ENCODE peak calls at places on chromosomes 3 and 15, in eight cellular contexts. One of them, this sample, is unnamed.
A peak's percentile ranks its signal among the peaks of the same experiment; 100 is the strongest.

GRCh38 chr3:128464188-128464587 is 2.5 kb downstream of the DNAJB8 start:
- DNase-seq in GM06990: no peak
- DNase-seq in head of caudate nucleus: no peak
- DNase-seq in activated T-helper 1 cell treated with anti-CD3 and anti-CD28 coated beads, Interleukin-2, amount 50 U/mL, for 16 hours: no peak
- DNase-seq in brain microvascular endothelial cell: no peak
- DNase-seq in MM.1S: no peak
- DNase-seq in astrocyte: no peak
- DNase-seq in hippocampal formation: no peak
- DNase-seq in this sample: no peak

GRCh38 chr3:173920386-173920785 is 522.8 kb downstream of the NLGN1 start:
- DNase-seq in GM06990: no peak
- DNase-seq in head of caudate nucleus: no peak
- DNase-seq in activated T-helper 1 cell treated with anti-CD3 and anti-CD28 coated beads, Interleukin-2, amount 50 U/mL, for 16 hours: no peak
- DNase-seq in brain microvascular endothelial cell: no peak
- DNase-seq in MM.1S: peak; percentile 99
- DNase-seq in astrocyte: peak; percentile 29
- DNase-seq in hippocampal formation: no peak
- DNase-seq in this sample: no peak

GRCh38 chr3:186775999-186776398 is 7.4 kb upstream of the EIF4A2 start:
- DNase-seq in GM06990: no peak
- DNase-seq in head of caudate nucleus: no peak
- DNase-seq in activated T-helper 1 cell treated with anti-CD3 and anti-CD28 coated beads, Interleukin-2, amount 50 U/mL, for 16 hours: no peak
- DNase-seq in brain microvascular endothelial cell: no peak
- DNase-seq in MM.1S: no peak
- DNase-seq in astrocyte: peak; percentile 42
- DNase-seq in hippocampal formation: no peak
- DNase-seq in this sample: peak; percentile 77

GRCh38 chr3:186476044-186476468 is 68.1 kb downstream of the CRYGS start:
- DNase-seq in GM06990: peak; percentile 18
- DNase-seq in head of caudate nucleus: peak; percentile 86
- DNase-seq in activated T-helper 1 cell treated with anti-CD3 and anti-CD28 coated beads, Interleukin-2, amount 50 U/mL, for 16 hours: no peak
- DNase-seq in brain microvascular endothelial cell: no peak
- DNase-seq in MM.1S: no peak
- DNase-seq in astrocyte: no peak
- DNase-seq in hippocampal formation: peak; percentile 74
- DNase-seq in this sample: no peak

GRCh38 chr3:123837858-123838257 is 46.3 kb downstream of the MYLK start:
- DNase-seq in GM06990: no peak
- DNase-seq in head of caudate nucleus: no peak
- DNase-seq in activated T-helper 1 cell treated with anti-CD3 and anti-CD28 coated beads, Interleukin-2, amount 50 U/mL, for 16 hours: no peak
- DNase-seq in brain microvascular endothelial cell: no peak
- DNase-seq in MM.1S: no peak
- DNase-seq in astrocyte: no peak
- DNase-seq in hippocampal formation: no peak
- DNase-seq in this sample: no peak

GRCh38 chr3:129184396-129184656 is 630 bp upstream of the CNBP start:
- DNase-seq in GM06990: no peak
- DNase-seq in head of caudate nucleus: peak; percentile 25
- DNase-seq in activated T-helper 1 cell treated with anti-CD3 and anti-CD28 coated beads, Interleukin-2, amount 50 U/mL, for 16 hours: no peak
- DNase-seq in brain microvascular endothelial cell: no peak
- DNase-seq in MM.1S: peak; percentile 24
- DNase-seq in astrocyte: no peak
- DNase-seq in hippocampal formation: no peak
- DNase-seq in this sample: peak; percentile 33

GRCh38 chr3:124514681-124515080 is 215.6 kb upstream of the UMPS start:
- DNase-seq in GM06990: no peak
- DNase-seq in head of caudate nucleus: peak; percentile 31
- DNase-seq in activated T-helper 1 cell treated with anti-CD3 and anti-CD28 coated beads, Interleukin-2, amount 50 U/mL, for 16 hours: no peak
- DNase-seq in brain microvascular endothelial cell: no peak
- DNase-seq in MM.1S: no peak
- DNase-seq in astrocyte: no peak
- DNase-seq in hippocampal formation: no peak
- DNase-seq in this sample: no peak

GRCh38 chr15:70882361-70882760 is 9.9 kb downstream of the THAP10 start:
- DNase-seq in GM06990: no peak
- DNase-seq in head of caudate nucleus: no peak
- DNase-seq in activated T-helper 1 cell treated with anti-CD3 and anti-CD28 coated beads, Interleukin-2, amount 50 U/mL, for 16 hours: no peak
- DNase-seq in brain microvascular endothelial cell: no peak
- DNase-seq in MM.1S: no peak
- DNase-seq in astrocyte: peak; percentile 52
- DNase-seq in hippocampal formation: no peak
- DNase-seq in this sample: no peak

GRCh38 chr3:61807865-61808276 is 246.5 kb downstream of the PTPRG start:
- DNase-seq in GM06990: no peak
- DNase-seq in head of caudate nucleus: no peak
- DNase-seq in activated T-helper 1 cell treated with anti-CD3 and anti-CD28 coated beads, Interleukin-2, amount 50 U/mL, for 16 hours: no peak
- DNase-seq in brain microvascular endothelial cell: no peak
- DNase-seq in MM.1S: no peak
- DNase-seq in astrocyte: peak; percentile 33
- DNase-seq in hippocampal formation: no peak
- DNase-seq in this sample: peak; percentile 96

GRCh38 chr15:50943623-50944022 is 35.1 kb downstream of the AP4E1 start:
- DNase-seq in GM06990: no peak
- DNase-seq in head of caudate nucleus: no peak
- DNase-seq in activated T-helper 1 cell treated with anti-CD3 and anti-CD28 coated beads, Interleukin-2, amount 50 U/mL, for 16 hours: no peak
- DNase-seq in brain microvascular endothelial cell: no peak
- DNase-seq in MM.1S: no peak
- DNase-seq in astrocyte: no peak
- DNase-seq in hippocampal formation: no peak
- DNase-seq in this sample: no peak

GRCh38 chr3:52238761-52239701 is at the start of gene TWF2:
- DNase-seq in GM06990: peak; percentile 91
- DNase-seq in head of caudate nucleus: peak; percentile 86
- DNase-seq in activated T-helper 1 cell treated with anti-CD3 and anti-CD28 coated beads, Interleukin-2, amount 50 U/mL, for 16 hours: peak; percentile 55
- DNase-seq in brain microvascular endothelial cell: peak; percentile 54
- DNase-seq in MM.1S: peak; percentile 81
- DNase-seq in astrocyte: peak; percentile 50
- DNase-seq in hippocampal formation: peak; percentile 68
- DNase-seq in this sample: peak; percentile 71

GRCh38 chr15:99552111-99552510 is 13.7 kb upstream of the MEF2A start:
- DNase-seq in GM06990: no peak
- DNase-seq in head of caudate nucleus: no peak
- DNase-seq in activated T-helper 1 cell treated with anti-CD3 and anti-CD28 coated beads, Interleukin-2, amount 50 U/mL, for 16 hours: no peak
- DNase-seq in brain microvascular endothelial cell: no peak
- DNase-seq in MM.1S: no peak
- DNase-seq in astrocyte: no peak
- DNase-seq in hippocampal formation: no peak
- DNase-seq in this sample: no peak

GRCh38 chr15:85621096-85621495 is 173.6 kb downstream of the KLHL25 start:
- DNase-seq in GM06990: no peak
- DNase-seq in head of caudate nucleus: no peak
- DNase-seq in activated T-helper 1 cell treated with anti-CD3 and anti-CD28 coated beads, Interleukin-2, amount 50 U/mL, for 16 hours: no peak
- DNase-seq in brain microvascular endothelial cell: no peak
- DNase-seq in MM.1S: no peak
- DNase-seq in astrocyte: peak; percentile 45
- DNase-seq in hippocampal formation: no peak
- DNase-seq in this sample: no peak